ENCODE peak calls at places on chromosome 9, in six cellular contexts. J is H1; I is mucosa of descending colon; E is activated CD8-positive, alpha-beta memory T cell treated with anti-CD3 and anti-CD28 coated beads for 4 hours; U is NCI-H1930; H is GM23248. Q is an unnamed sample.

GRCh38 chr9:137748311-137748710 is 129.3 kb upstream of the CACNA1B start:
- DNase-seq in J (no peak), I (no peak), E (no peak), U (no peak), H (no peak), Q (no peak)

GRCh38 chr9:106288689-106289088 is 574.3 kb upstream of the ZNF462 start:
- DNase-seq in J (no peak), I (no peak), E (no peak), U (no peak), H (no peak), Q (no peak)

GRCh38 chr9:114155967-114156294 is 594 bp downstream of the COL27A1 start:
- DNase-seq in J (peak), I (no peak), E (no peak), U (no peak), H (peak), Q (no peak)

GRCh38 chr9:72952914-72953313 is at the start of gene ALDH1A1:
- DNase-seq in J (no peak), I (no peak), E (no peak), U (no peak), H (no peak), Q (peak)

GRCh38 chr9:95772320-95773060 is 103.0 kb upstream of the ERCC6L2 start:
- DNase-seq in J (peak), I (peak), E (no peak), U (no peak), H (peak), Q (no peak)

GRCh38 chr9:78858266-78858665 is 561.3 kb downstream of the PSAT1 start:
- DNase-seq in J (no peak), I (no peak), E (no peak), U (no peak), H (no peak), Q (no peak)

GRCh38 chr9:2615532-2615931 is 6.1 kb upstream of the VLDLR start:
- DNase-seq in J (no peak), I (no peak), E (no peak), U (no peak), H (no peak), Q (no peak)

GRCh38 chr9:1979815-1980367 is 35.3 kb upstream of the SMARCA2 start:
- DNase-seq in J (no peak), I (no peak), E (no peak), U (no peak), H (peak), Q (no peak)

GRCh38 chr9:104544644-104545043 is 8.0 kb upstream of the OR13C3 start:
- DNase-seq in J (no peak), I (no peak), E (no peak), U (no peak), H (no peak), Q (no peak)

GRCh38 chr9:101455656-101456235 is 20.2 kb upstream of the ALDOB start:
- DNase-seq in J (no peak), I (no peak), E (no peak), U (no peak), H (peak), Q (no peak)

GRCh38 chr9:97830884-97831829 is 21.9 kb upstream of the FOXE1 start:
- DNase-seq in J (peak), I (no peak), E (no peak), U (no peak), H (no peak), Q (peak)

Q was measured in DMS53.